ENCODE peak calls at places on chromosome 2, in seven cellular contexts. H is NCI-H524 treated with DMSO at 0.1 percent for 48 hours; I is fibroblast of pulmonary artery; B is sciatic nerve; X is WTC11; K is non-pigmented ciliary epithelial cell; U is natural killer cell treated with Interleukin-12 subunit alpha and Interleukin-12 subunit beta and Interleukin-15 and Interleukin-18, amount 100 ng/mL, for 72 hours. S is an unnamed sample.

GRCh38 chr2:51624995-51625394 is 593.1 kb upstream of the NRXN1 start:
- DNase-seq in H (no peak), I (peak), B (no peak), X (no peak), K (peak), U (no peak), S (peak)

GRCh38 chr2:83071352-83071751 is 1387.7 kb downstream of the SUCLG1 start:
- DNase-seq in H (no peak), I (no peak), B (no peak), X (no peak), K (no peak), U (no peak), S (no peak)

GRCh38 chr2:101173707-101174295 is 22.6 kb upstream of the TBC1D8 start:
- DNase-seq in H (no peak), I (no peak), B (no peak), X (no peak), K (no peak), U (no peak), S (no peak)

GRCh38 chr2:70498054-70498453 is 55.6 kb downstream of the TGFA start:
- DNase-seq in H (no peak), I (no peak), B (no peak), X (no peak), K (no peak), U (no peak), S (no peak)

GRCh38 chr2:44553456-44553855 is 191.7 kb downstream of the CAMKMT start:
- DNase-seq in H (no peak), I (peak), B (no peak), X (no peak), K (no peak), U (no peak), S (peak)

GRCh38 chr2:190511104-190511503 is 23.4 kb downstream of the NEMP2 start:
- DNase-seq in H (no peak), I (peak), B (no peak), X (no peak), K (no peak), U (no peak), S (peak)

GRCh38 chr2:234951386-234952269 is at the start of gene SH3BP4:
- DNase-seq in H (no peak), I (peak), B (peak), X (peak), K (no peak), U (no peak), S (peak)

GRCh38 chr2:676647-677055 is 555 bp downstream of the TMEM18 start:
- DNase-seq in H (peak), I (peak), B (peak), X (peak), K (peak), U (peak), S (peak)

GRCh38 chr2:179837408-179837807 is 24.0 kb downstream of the ZNF385B start:
- DNase-seq in H (no peak), I (peak), B (no peak), X (no peak), K (peak), U (no peak), S (peak)

GRCh38 chr2:119005081-119005480 is 63.1 kb downstream of the MARCO start:
- DNase-seq in H (no peak), I (no peak), B (no peak), X (no peak), K (no peak), U (no peak), S (no peak)

S was measured in mesenchymal stem cell.